ENCODE peak calls at places on chromosomes 4 and X, in six cellular contexts. X is thyroid gland, J is suprapubic skin, H is H54, K is A549, I is ovary. Y is an unnamed sample.

GRCh38 chrX:40171513-40172168 is 73.9 kb upstream of the BCOR start:
- DNase-seq in J (peak), K (no peak), I (peak), H (no peak), X (peak), Y (peak)

GRCh38 chr4:680931-681645 is 6.7 kb downstream of the MYL5 start:
- DNase-seq in K (peak), J (peak), H (no peak), X (peak), I (peak), Y (peak)

GRCh38 chr4:86508436-86508835 is 85.7 kb upstream of the PTPN13 start:
- DNase-seq in J (no peak), H (no peak), I (no peak), K (no peak), X (no peak), Y (no peak)

GRCh38 chrX:24479924-24480722 is 15.0 kb downstream of the PDK3 start:
- DNase-seq in J (no peak), K (no peak), H (no peak), X (no peak), I (no peak), Y (no peak)

GRCh38 chr4:20816287-20816686 is 116.0 kb downstream of the PACRGL start:
- DNase-seq in H (no peak), J (no peak), X (no peak), K (no peak), I (no peak), Y (no peak)

GRCh38 chr4:86856896-86857295 is 7.7 kb upstream of the SLC10A6 start:
- DNase-seq in X (no peak), K (no peak), J (no peak), I (no peak), H (no peak), Y (no peak)

GRCh38 chr4:174318829-174319764 is 35.4 kb downstream of the CEP44 start:
- DNase-seq in X (peak), H (no peak), K (peak), J (no peak), I (no peak), Y (no peak)

GRCh38 chrX:38868941-38869378 is 67.7 kb downstream of the MID1IP1 start:
- DNase-seq in H (no peak), J (no peak), K (no peak), X (no peak), I (no peak), Y (no peak)

DNA sequence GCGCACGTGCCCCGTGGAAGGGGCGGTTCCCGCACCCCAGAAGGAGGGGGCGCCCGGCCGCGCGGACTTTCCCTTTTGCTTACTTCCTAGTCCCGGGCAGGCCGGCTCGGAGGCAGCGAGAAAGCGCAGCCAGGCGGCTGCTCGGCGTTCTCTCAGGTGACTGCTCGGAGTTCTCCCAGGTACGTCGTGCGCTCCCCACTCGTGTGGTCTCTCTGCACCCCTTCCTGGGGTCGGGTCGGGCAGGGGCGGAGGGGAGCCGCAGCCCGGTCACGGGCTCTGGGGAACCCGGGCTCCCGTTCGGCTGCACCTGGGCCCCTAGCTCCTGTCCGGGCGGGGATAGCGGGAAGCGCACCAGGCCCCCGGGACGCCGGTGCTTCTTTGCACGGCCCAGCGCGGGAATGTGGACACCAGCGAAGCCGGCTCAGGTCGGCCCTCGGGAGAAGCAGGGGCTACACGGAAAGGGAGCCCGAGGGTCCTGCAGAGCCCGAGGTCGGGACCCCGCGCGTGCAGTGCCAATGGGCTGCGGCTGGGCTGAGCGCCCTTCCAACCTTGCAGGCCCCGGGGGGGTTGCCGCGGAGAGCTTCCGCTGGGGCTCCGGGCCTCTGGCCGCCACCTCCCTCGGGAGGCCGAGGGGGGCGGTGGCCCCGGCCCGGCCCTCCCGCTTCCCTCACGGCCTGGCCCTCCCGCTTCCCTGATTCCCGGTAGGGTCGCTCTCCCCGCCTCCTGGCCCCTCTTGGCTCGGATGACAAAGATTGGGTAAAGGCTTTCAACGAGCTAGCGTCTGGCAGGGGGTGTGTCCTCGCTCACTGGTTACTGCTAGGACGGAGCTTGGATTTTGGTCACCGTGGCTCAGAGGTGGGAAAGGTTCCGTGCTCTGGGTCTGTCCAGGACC is at the start of gene TLR2:
- DNase-seq in X (peak), J (peak), H (no peak), I (peak), K (no peak), Y (peak)
- TF ChIP-seq POLR2A in X (no peak), J (no peak), H (no peak), I (no peak), K (no peak), Y (no peak)

DNA sequence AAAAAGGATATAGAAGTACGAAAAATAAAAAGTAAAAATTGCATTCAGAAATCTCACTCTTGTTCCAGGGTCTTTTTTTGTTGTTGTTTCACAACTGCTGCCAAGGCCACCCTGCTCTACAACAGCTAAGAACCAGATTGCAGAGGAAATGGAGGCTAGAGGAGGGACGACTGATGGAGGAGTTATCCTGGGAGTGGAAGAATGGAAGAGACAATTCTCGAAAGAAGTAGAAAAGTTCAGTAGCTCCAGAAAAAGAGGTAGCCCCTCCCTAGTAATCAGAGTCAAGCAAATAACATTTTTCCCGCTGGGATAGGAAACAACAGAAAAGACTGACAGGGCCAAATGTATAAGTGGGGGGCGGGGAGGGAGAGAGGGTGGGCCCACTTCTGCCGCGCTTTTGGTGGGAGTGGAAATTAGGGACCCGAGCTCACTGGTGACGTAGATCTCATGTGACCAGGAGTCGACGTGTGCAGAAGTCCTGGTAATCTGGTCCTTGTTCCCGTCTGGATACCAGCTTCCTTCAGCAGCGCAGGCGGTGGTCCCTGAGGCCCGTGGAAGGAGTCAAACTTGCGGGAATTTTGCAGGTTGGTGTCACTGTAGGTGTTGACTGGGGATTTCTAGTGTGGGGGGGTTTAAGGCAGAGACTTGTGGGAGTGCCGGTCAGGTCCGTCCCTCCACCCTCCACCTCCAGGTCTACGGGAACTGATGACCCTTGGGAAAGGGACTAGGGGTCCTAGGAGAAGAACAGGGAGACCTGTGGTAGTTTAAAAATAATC is at the start of gene TCEAL9:
- DNase-seq in I (peak), X (peak), H (no peak), K (peak), J (peak), Y (peak)
- TF ChIP-seq POLR2A in I (peak), X (peak), H (peak), K (peak), J (peak), Y (peak)

DNA sequence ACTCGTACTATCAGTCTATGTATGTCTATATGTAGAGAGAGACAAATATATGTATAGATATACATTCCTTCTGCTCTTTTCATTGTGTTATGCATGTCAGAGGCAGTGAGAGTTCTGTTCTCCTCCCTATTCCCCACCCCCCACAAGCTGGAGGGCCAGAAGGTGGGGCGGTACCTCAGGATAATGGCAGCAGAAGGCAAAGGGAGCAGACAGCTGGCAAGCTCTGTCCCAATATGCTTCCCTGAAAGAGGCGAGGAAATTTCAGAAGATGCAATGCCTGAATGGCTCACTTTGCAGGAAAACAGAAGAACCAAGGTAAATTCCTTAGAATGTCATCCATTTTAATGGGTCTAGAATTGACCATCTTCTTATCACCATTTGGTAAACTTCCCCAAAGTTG is 114.4 kb downstream of the NAA11 start:
- DNase-seq in K (no peak), X (no peak), H (no peak), J (no peak), I (no peak), Y (no peak)
- TF ChIP-seq POLR2A in K (no peak), X (no peak), H (no peak), J (no peak), I (no peak), Y (no peak)

GRCh38 chr4:1985780-1986577 is 22.8 kb downstream of the NELFA start:
- DNase-seq in X (no peak), I (no peak), J (no peak), K (no peak), H (no peak), Y (no peak)
- TF ChIP-seq POLR2A in X (no peak), I (no peak), J (no peak), K (no peak), H (no peak), Y (no peak)

DNA sequence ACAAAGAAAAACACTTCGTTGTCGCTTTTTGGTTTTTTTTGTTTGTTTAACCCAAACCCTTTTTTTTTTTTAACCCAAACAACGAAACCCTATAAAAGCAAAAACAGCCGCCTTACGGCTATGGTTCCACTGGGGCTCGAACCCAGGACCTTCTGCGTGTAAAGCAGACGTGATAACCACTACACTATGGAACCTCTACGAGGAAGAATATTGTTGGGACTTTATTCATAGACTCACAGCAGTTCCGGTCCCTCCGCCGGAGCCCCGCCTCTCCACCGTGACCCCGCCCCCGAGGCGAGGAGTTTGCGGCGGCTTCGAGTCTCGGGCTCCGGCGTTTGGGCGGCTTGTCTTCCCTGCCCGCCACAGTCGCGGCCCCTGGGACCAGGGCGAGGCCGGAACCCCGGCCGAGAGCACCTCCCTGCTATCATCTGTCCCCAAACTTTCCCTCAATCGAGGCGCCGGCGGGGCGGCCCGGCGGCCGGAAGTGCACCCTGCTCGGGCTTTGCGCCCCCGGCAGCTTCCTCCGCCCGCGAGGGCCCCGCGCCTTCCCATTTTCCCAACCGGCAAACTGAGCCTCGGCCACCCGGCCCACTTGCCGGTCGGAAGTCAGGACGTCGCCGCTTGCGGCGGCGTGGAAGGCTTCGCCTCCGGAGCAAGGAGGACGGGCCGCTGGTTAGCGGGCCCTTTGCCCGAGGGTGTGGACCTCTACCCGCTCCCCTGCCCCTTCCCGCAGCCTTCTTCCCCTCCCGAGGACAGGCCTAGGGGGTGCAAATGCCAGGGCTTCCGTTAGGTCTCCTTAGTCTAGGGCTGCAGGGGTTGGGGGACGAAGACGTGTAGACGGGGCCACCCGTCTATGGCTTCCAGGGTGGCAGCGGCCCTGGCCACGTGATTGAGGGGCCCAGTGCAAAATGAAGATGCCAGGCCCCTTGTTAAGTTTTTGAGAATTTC is 3.2 kb upstream of the RS1 start:
- DNase-seq in H (peak), J (peak), X (peak), K (peak), I (peak), Y (peak)
- TF ChIP-seq POLR2A in H (peak), J (no peak), X (no peak), K (peak), I (peak), Y (peak)

DNA sequence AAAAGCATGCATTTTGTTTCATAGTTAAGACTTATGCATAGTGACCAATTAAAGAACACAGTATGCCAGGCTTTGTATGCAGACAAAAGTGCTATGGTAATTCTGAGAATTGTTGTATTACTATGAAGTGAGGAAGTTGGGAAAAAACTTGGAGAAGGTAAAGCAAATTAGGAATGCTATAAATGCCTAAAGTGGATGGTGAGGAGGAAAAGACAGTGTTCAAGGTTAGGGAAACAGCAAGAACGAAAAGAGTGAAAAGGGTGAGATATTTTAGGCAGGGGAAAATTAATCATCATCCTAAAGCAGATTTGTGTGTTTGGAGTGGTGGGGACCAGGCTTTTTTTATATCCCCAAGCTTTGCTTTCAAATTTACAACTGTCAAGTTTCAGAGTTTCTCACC is 10.5 kb upstream of the BMP2K start:
- DNase-seq in X (no peak), J (no peak), H (no peak), K (no peak), I (no peak), Y (no peak)
- TF ChIP-seq POLR2A in X (no peak), J (no peak), H (no peak), K (no peak), I (no peak), Y (no peak)

Y was measured in uterus.